ENCODE peak calls at places on chromosomes 3 and 15, in four cellular contexts. One of them, this sample, is unnamed.

GRCh38 chr3:170560717-170561382 is 25.0 kb downstream of the SLC7A14 start:
- DNase-seq in K562: no peak
- DNase-seq in A549: no peak
- DNase-seq in H1: no peak
- DNase-seq in this sample: no peak

GRCh38 chr3:147008886-147009285 is 397.5 kb downstream of the ZIC4 start:
- DNase-seq in K562: no peak
- DNase-seq in A549: no peak
- DNase-seq in H1: no peak
- DNase-seq in this sample: no peak

GRCh38 chr3:124295358-124295757 is 303.4 kb upstream of the ROPN1 start:
- DNase-seq in K562: no peak
- DNase-seq in A549: no peak
- DNase-seq in H1: no peak
- DNase-seq in this sample: no peak

GRCh38 chr15:39580630-39581500 is at the start of gene THBS1:
- DNase-seq in K562: peak
- DNase-seq in A549: peak
- DNase-seq in H1: peak
- DNase-seq in this sample: peak

GRCh38 chr15:81469154-81469553 is 95.1 kb upstream of the TMC3 start:
- DNase-seq in K562: no peak
- DNase-seq in A549: no peak
- DNase-seq in H1: no peak
- DNase-seq in this sample: no peak

GRCh38 chr15:96336045-96336642 is 5.6 kb downstream of the NR2F2 start:
- DNase-seq in K562: no peak
- DNase-seq in A549: no peak
- DNase-seq in H1: no peak
- DNase-seq in this sample: no peak

GRCh38 chr3:48303021-48303420 is 30.4 kb downstream of the SPINK8 start:
- DNase-seq in K562: no peak
- DNase-seq in A549: no peak
- DNase-seq in H1: no peak
- DNase-seq in this sample: no peak

GRCh38 chr15:92617197-92618037 is 38.2 kb downstream of the FAM174B start:
- DNase-seq in K562: peak
- DNase-seq in A549: peak
- DNase-seq in H1: no peak
- DNase-seq in this sample: peak

GRCh38 chr3:9253327-9253726 is 3.9 kb upstream of the SRGAP3 start:
- DNase-seq in K562: no peak
- DNase-seq in A549: no peak
- DNase-seq in H1: no peak
- DNase-seq in this sample: no peak

GRCh38 chr15:92707880-92708551 is 52.4 kb upstream of the FAM174B start:
- DNase-seq in K562: no peak
- DNase-seq in A549: no peak
- DNase-seq in H1: no peak
- DNase-seq in this sample: no peak

GRCh38 chr3:136232413-136232812 is 17.7 kb upstream of the PCCB start:
- DNase-seq in K562: no peak
- DNase-seq in A549: no peak
- DNase-seq in H1: no peak
- DNase-seq in this sample: no peak

GRCh38 chr3:96803860-96804259 is 10.5 kb upstream of the EPHA6 start:
- DNase-seq in K562: no peak
- DNase-seq in A549: no peak
- DNase-seq in H1: no peak
- DNase-seq in this sample: no peak

GRCh38 chr3:138113309-138113708 is 2.1 kb downstream of the DZIP1L start:
- DNase-seq in K562: no peak
- DNase-seq in A549: peak
- DNase-seq in H1: no peak
- DNase-seq in this sample: no peak

GRCh38 chr3:148074916-148075315 is 622.8 kb upstream of the AGTR1 start:
- DNase-seq in K562: no peak
- DNase-seq in A549: no peak
- DNase-seq in H1: no peak
- DNase-seq in this sample: no peak

GRCh38 chr15:88636039-88636438 is 2.8 kb upstream of the ISG20 start:
- DNase-seq in K562: no peak
- DNase-seq in A549: peak
- DNase-seq in H1: peak
- DNase-seq in this sample: no peak

GRCh38 chr3:73745429-73746247 is 120.9 kb upstream of the PDZRN3 start:
- DNase-seq in K562: no peak
- DNase-seq in A549: no peak
- DNase-seq in H1: no peak
- DNase-seq in this sample: no peak

GRCh38 chr3:56988874-56989433 is 71.5 kb upstream of the SPATA12 start:
- DNase-seq in K562: peak
- DNase-seq in A549: peak
- DNase-seq in H1: peak
- DNase-seq in this sample: peak

GRCh38 chr15:61946778-61947177 is 113.5 kb downstream of the VPS13C start:
- DNase-seq in K562: no peak
- DNase-seq in A549: no peak
- DNase-seq in H1: no peak
- DNase-seq in this sample: no peak

GRCh38 chr3:169234595-169234994 is 428.9 kb downstream of the MECOM start:
- DNase-seq in K562: no peak
- DNase-seq in A549: no peak
- DNase-seq in H1: no peak
- DNase-seq in this sample: no peak

GRCh38 chr3:184486614-184487013 is 75.0 kb upstream of the EPHB3 start:
- DNase-seq in K562: no peak
- DNase-seq in A549: no peak
- DNase-seq in H1: no peak
- DNase-seq in this sample: no peak

GRCh38 chr15:63514533-63514943 is 10.1 kb downstream of the USP3 start:
- DNase-seq in K562: no peak
- DNase-seq in A549: peak
- DNase-seq in H1: no peak
- DNase-seq in this sample: peak

GRCh38 chr3:29346828-29347227 is 66.0 kb downstream of the RBMS3 start:
- DNase-seq in K562: no peak
- DNase-seq in A549: no peak
- DNase-seq in H1: no peak
- DNase-seq in this sample: no peak

GRCh38 chr3:152444029-152444641 is 175.4 kb downstream of the MBNL1 start:
- DNase-seq in K562: no peak
- DNase-seq in A549: peak
- DNase-seq in H1: no peak
- DNase-seq in this sample: peak

GRCh38 chr3:64972793-64973192 is 285.0 kb upstream of the ADAMTS9 start:
- DNase-seq in K562: no peak
- DNase-seq in A549: no peak
- DNase-seq in H1: no peak
- DNase-seq in this sample: no peak

GRCh38 chr3:176202652-176203051 is 994.6 kb downstream of the TBL1XR1 start:
- DNase-seq in K562: no peak
- DNase-seq in A549: no peak
- DNase-seq in H1: no peak
- DNase-seq in this sample: no peak

GRCh38 chr3:47841786-47842349 is 38.9 kb downstream of the DHX30 start:
- DNase-seq in K562: no peak
- DNase-seq in A549: no peak
- DNase-seq in H1: peak
- DNase-seq in this sample: no peak

GRCh38 chr3:47007482-47008257 is 28.2 kb downstream of the NBEAL2 start:
- DNase-seq in K562: no peak
- DNase-seq in A549: no peak
- DNase-seq in H1: no peak
- DNase-seq in this sample: no peak

GRCh38 chr3:156416846-156417581 is 137.9 kb downstream of the SSR3 start:
- DNase-seq in K562: no peak
- DNase-seq in A549: no peak
- DNase-seq in H1: no peak
- DNase-seq in this sample: no peak

GRCh38 chr3:46110701-46111493 is 83.6 kb upstream of the XCR1 start:
- DNase-seq in K562: no peak
- DNase-seq in A549: peak
- DNase-seq in H1: no peak
- DNase-seq in this sample: no peak

DNA sequence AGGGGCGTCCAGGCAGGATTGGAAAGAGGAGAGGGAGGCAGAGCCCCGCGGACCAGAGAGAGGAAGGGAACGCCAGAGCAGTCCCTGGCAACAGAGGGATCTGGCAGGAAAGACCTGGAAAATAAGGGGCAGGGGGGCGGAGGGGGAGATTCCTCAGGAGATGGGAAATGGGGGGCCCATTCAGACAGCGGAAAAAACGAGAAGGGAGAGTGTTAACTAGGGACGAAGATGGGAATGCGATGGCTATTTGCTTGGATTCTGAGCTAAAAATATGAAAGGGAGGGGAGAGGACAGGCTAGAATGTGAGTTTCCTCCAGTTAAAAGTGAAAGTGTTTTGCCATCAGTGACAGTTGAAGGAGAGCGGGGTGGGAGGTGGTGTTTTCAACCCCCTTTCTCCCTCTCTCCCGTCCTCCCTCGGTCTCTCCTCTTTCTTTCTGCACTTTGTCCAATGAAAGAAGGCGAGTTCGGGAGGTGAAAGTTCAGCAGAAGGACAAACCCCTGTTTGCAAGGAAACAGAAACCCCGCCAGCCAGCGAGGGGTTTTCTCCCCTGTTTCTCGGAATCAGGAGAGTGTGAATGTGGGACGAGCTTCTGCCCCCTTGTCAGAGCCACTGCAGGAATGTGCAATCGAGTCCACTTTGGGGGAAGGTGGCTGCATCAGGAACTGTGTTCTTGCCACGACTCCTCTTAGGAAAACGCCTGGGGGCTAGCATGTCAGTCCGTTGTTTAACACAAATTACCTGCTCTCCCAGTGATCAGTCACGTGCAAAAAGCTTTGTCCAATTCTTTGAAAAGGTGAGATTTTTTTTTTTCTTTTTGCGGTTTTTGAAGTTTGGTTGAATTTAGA is 911 bp upstream of the FOXP1 start:
- DNase-seq in K562: peak
- DNase-seq in A549: peak
- DNase-seq in H1: peak
- DNase-seq in this sample: peak
- TF ChIP-seq CEBPB in K562: no peak
- TF ChIP-seq CEBPB in A549: no peak
- TF ChIP-seq CEBPB in H1: no peak
- TF ChIP-seq CEBPB in this sample: no peak

DNA sequence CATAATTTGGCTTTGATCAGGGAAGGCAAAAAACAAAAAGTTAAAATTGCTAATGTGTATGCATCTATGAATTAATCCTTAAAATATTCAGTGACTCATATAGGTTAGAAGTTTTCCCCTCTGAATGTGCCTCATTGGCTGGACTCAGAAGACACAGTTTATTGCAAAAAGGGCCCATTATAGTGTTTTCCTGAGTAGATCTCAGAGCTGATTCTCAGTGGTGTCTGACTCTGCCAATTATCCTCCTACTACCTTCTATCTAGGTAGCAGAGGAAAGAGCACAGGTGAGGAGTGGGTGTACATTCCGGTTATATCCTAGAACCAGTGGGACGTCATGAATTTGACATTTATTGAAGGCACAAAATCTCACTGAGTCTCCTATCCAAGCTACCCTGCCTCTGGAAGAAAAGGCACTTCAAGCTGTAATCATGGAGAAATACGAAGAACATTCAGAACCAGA is 952.1 kb downstream of the TUSC7 start:
- DNase-seq in K562: no peak
- DNase-seq in A549: no peak
- DNase-seq in H1: no peak
- DNase-seq in this sample: no peak
- TF ChIP-seq JUN in K562: no peak
- TF ChIP-seq JUN in A549: no peak
- TF ChIP-seq JUN in H1: no peak
- TF ChIP-seq JUN in this sample: no peak

GRCh38 chr3:188431553-188431952 is 277.6 kb downstream of the LPP start:
- DNase-seq in K562: no peak
- DNase-seq in A549: peak
- DNase-seq in H1: no peak
- DNase-seq in this sample: no peak

GRCh38 chr3:188434594-188434993 is 280.6 kb downstream of the LPP start:
- DNase-seq in K562: no peak
- DNase-seq in A549: no peak
- DNase-seq in H1: no peak
- DNase-seq in this sample: no peak

GRCh38 chr3:188433526-188433855 is 279.5 kb downstream of the LPP start:
- DNase-seq in K562: no peak
- DNase-seq in A549: no peak
- DNase-seq in H1: no peak
- DNase-seq in this sample: no peak

GRCh38 chr3:188431040-188431439 is 277.1 kb downstream of the LPP start:
- DNase-seq in K562: no peak
- DNase-seq in A549: no peak
- DNase-seq in H1: no peak
- DNase-seq in this sample: no peak

DNA sequence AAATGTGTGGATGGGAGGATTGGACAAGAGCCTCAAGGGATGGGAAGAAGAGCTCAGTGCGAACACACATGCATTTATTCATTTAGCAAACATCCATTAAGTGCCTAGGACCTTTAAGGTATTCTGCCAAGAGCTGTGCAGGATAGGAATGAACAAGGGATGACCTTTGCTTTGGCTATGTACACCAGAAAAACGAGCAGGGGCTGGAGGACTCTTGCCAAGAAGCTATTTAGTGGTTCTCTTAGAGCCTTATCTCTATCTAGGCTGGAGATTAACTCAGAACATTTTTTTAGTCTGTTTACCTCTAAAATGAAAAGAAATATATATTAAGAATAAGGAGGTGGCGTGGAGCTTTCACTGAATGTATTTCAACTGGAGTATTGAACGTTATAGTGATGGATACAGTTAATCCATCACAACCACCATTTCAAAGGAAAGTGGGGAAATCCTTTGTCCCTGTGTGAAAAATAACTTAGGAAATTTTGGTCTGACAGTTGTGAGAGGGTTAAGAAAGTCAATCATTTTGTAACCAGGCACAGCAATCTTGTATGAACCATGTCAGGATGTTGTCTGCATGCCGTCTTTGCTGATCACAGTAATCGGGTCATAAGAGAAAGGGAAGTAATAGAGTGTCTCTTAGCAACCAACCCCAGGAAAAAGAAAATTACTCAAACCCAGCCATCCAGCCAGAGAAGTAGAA is 279.0 kb downstream of the LPP start:
- DNase-seq in K562: no peak
- DNase-seq in A549: no peak
- DNase-seq in H1: no peak
- DNase-seq in this sample: no peak
- TF ChIP-seq CEBPB in K562: no peak
- TF ChIP-seq CEBPB in A549: no peak
- TF ChIP-seq CEBPB in H1: no peak
- TF ChIP-seq CEBPB in this sample: no peak

DNA sequence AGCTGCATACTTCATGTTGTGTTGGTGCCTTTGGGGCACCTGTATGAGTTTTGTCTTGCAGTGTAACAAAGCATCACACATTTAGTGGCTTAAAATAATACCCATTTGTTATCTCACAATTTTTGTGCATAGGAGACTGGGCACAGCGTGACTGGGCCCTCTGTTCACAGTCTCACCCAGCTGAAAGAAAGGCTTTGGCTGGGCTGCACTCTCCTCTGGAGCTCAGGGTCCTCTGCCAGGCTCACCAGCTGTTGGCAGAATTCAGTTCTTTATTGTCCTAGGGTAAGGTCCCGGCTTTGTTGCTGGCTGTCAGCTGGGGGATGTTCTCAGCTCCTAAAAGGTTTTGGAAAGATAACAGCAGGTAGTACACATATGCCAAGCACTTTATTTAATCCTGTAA is 263.3 kb downstream of the CLSTN2 start:
- DNase-seq in K562: no peak
- DNase-seq in A549: no peak
- DNase-seq in H1: no peak
- DNase-seq in this sample: no peak
- TF ChIP-seq JUN in K562: no peak
- TF ChIP-seq JUN in A549: no peak
- TF ChIP-seq JUN in H1: no peak
- TF ChIP-seq JUN in this sample: no peak

This sample was measured in HepG2.